ENCODE peak calls at places on chromosomes 7 and 10, in nine cellular contexts. D is GM03348; L is iris pigment epithelial cell; K is RPMI8226; A is NCI-H2029; W is epithelial cell of esophagus; E is DMS53; P is colonic mucosa; F is naive thymus-derived CD4-positive, alpha-beta T cell. M is an unnamed sample.

GRCh38 chr10:63977329-63977923 is 456.2 kb downstream of the REEP3 start:
- DNase-seq in D (peak), L (peak), K (peak), A (no peak), W (peak), E (peak), P (peak), F (no peak), M (no peak)

GRCh38 chr10:69500864-69501468 is 49.7 kb downstream of the TSPAN15 start:
- DNase-seq in D (no peak), L (no peak), K (no peak), A (no peak), W (no peak), E (no peak), P (no peak), F (no peak), M (no peak)

GRCh38 chr10:74924251-74924954 is 98.0 kb downstream of the KAT6B start:
- DNase-seq in D (peak), L (peak), K (no peak), A (no peak), W (peak), E (no peak), P (no peak), F (no peak), M (no peak)

GRCh38 chr7:15341811-15342210 is 220.0 kb downstream of the AGMO start:
- DNase-seq in D (no peak), L (no peak), K (no peak), A (no peak), W (no peak), E (no peak), P (no peak), F (no peak), M (no peak)

GRCh38 chr7:27198138-27198841 is 1.6 kb downstream of the HOXA13 start:
- DNase-seq in D (no peak), L (no peak), K (no peak), A (no peak), W (no peak), E (peak), P (peak), F (no peak), M (no peak)

GRCh38 chr7:41758321-41758720 is 55.4 kb upstream of the INHBA start:
- DNase-seq in D (no peak), L (no peak), K (no peak), A (no peak), W (no peak), E (no peak), P (no peak), F (no peak), M (no peak)

GRCh38 chr7:90595801-90596683 is at the start of gene CDK14:
- DNase-seq in D (peak), L (peak), K (peak), A (peak), W (peak), E (peak), P (peak), F (peak), M (peak)

GRCh38 chr10:92573091-92573797 is 649 bp downstream of the IDE start:
- DNase-seq in D (peak), L (peak), K (peak), A (no peak), W (peak), E (peak), P (peak), F (no peak), M (peak)

GRCh38 chr10:98270026-98270740 is 2.2 kb upstream of the LOXL4 start:
- DNase-seq in D (no peak), L (no peak), K (no peak), A (no peak), W (no peak), E (peak), P (no peak), F (no peak), M (no peak)

GRCh38 chr10:117458571-117458970 is 83.3 kb upstream of the PDZD8 start:
- DNase-seq in D (no peak), L (no peak), K (no peak), A (no peak), W (no peak), E (no peak), P (no peak), F (no peak), M (no peak)

GRCh38 chr7:36018816-36019484 is 134.1 kb upstream of the EEPD1 start:
- DNase-seq in D (no peak), L (no peak), K (no peak), A (no peak), W (no peak), E (no peak), P (no peak), F (no peak), M (no peak)

GRCh38 chr10:95289921-95290421 is 832 bp downstream of the PDLIM1 start:
- DNase-seq in D (peak), L (no peak), K (no peak), A (no peak), W (no peak), E (peak), P (no peak), F (no peak), M (no peak)

GRCh38 chr10:115857856-115858255 is 415.1 kb downstream of the GFRA1 start:
- DNase-seq in D (peak), L (peak), K (no peak), A (no peak), W (peak), E (no peak), P (no peak), F (no peak), M (no peak)

GRCh38 chr10:113616244-113617074 is 47.4 kb downstream of the NRAP start:
- DNase-seq in D (peak), L (peak), K (no peak), A (no peak), W (peak), E (peak), P (no peak), F (no peak), M (no peak)

GRCh38 chr7:86720306-86720705 is 76.6 kb downstream of the GRM3 start:
- DNase-seq in D (no peak), L (no peak), K (no peak), A (no peak), W (no peak), E (peak), P (no peak), F (no peak), M (no peak)

GRCh38 chr7:25122373-25122772 is 2.7 kb downstream of the CYCS start:
- DNase-seq in D (peak), L (peak), K (no peak), A (no peak), W (no peak), E (no peak), P (no peak), F (no peak), M (no peak)

GRCh38 chr10:5317547-5318107 is 47.1 kb upstream of the UCN3 start:
- DNase-seq in D (peak), L (peak), K (peak), A (no peak), W (peak), E (peak), P (no peak), F (peak), M (peak)

GRCh38 chr10:130571674-130572073 is 435.5 kb downstream of the GLRX3 start:
- DNase-seq in D (no peak), L (no peak), K (no peak), A (no peak), W (no peak), E (no peak), P (no peak), F (no peak), M (no peak)

GRCh38 chr7:128932862-128933821 is 4.6 kb upstream of the IRF5 start:
- DNase-seq in D (no peak), L (no peak), K (peak), A (no peak), W (no peak), E (no peak), P (no peak), F (no peak), M (peak)

GRCh38 chr7:116438274-116438673 is 61.3 kb upstream of the CAV2 start:
- DNase-seq in D (no peak), L (peak), K (no peak), A (no peak), W (no peak), E (peak), P (peak), F (no peak), M (no peak)

GRCh38 chr7:105713488-105714465 is 132.5 kb upstream of the EFCAB10 start:
- DNase-seq in D (peak), L (peak), K (no peak), A (no peak), W (peak), E (no peak), P (no peak), F (no peak), M (no peak)

GRCh38 chr7:77727936-77728701 is 31.9 kb downstream of the RSBN1L start:
- DNase-seq in D (peak), L (peak), K (no peak), A (peak), W (peak), E (peak), P (no peak), F (no peak), M (no peak)

GRCh38 chr7:108280136-108280535 is 150.0 kb upstream of the LAMB4 start:
- DNase-seq in D (no peak), L (no peak), K (no peak), A (peak), W (no peak), E (no peak), P (no peak), F (no peak), M (no peak)

M was measured in immature natural killer cell.